ENCODE peak calls at places on chromosomes 5 and 9, in six cellular contexts. V, P, A, I, E and K are unnamed samples.

GRCh38 chr5:386432-387341 is 56.3 kb upstream of the EXOC3 start:
- DNase-seq in V (no peak), P (peak), A (no peak), I (no peak), E (peak), K (no peak)

GRCh38 chr9:121201045-121201737 is 478 bp downstream of the RAB14 start:
- DNase-seq in V (peak), P (peak), A (peak), I (no peak), E (peak), K (peak)

GRCh38 chr9:95738438-95738837 is 137.1 kb upstream of the ERCC6L2 start:
- DNase-seq in V (no peak), P (no peak), A (no peak), I (no peak), E (no peak), K (no peak)

GRCh38 chr9:137028281-137029057 is 432 bp upstream of the ABCA2 start:
- DNase-seq in V (peak), P (peak), A (peak), I (no peak), E (peak), K (peak)

GRCh38 chr5:135211791-135212190 is 177.8 kb upstream of the PITX1 start:
- DNase-seq in V (no peak), P (no peak), A (no peak), I (no peak), E (no peak), K (no peak)

GRCh38 chr9:81690251-81690851 is 1.0 kb upstream of the TLE1 start:
- DNase-seq in V (no peak), P (peak), A (no peak), I (no peak), E (no peak), K (peak)

GRCh38 chr9:128113526-128114325 is 13.8 kb downstream of the PTGES2 start:
- DNase-seq in V (no peak), P (peak), A (no peak), I (no peak), E (peak), K (peak)

GRCh38 chr9:109907400-109907799 is 127.4 kb downstream of the PALM2AKAP2 start:
- DNase-seq in V (no peak), P (no peak), A (no peak), I (no peak), E (no peak), K (no peak)

GRCh38 chr9:87337335-87338074 is 160.2 kb upstream of the DAPK1 start:
- DNase-seq in V (peak), P (no peak), A (no peak), I (peak), E (no peak), K (no peak)

GRCh38 chr9:112051812-112052211 is 123.3 kb downstream of the SUSD1 start:
- DNase-seq in V (no peak), P (no peak), A (no peak), I (peak), E (no peak), K (no peak)

GRCh38 chr5:114449836-114450515 is 88.1 kb downstream of the KCNN2 start:
- DNase-seq in V (peak), P (peak), A (peak), I (peak), E (peak), K (peak)

GRCh38 chr9:113580041-113580953 is 116.8 kb downstream of the RGS3 start:
- DNase-seq in V (no peak), P (peak), A (peak), I (no peak), E (peak), K (peak)

GRCh38 chr9:123043081-123043939 is 9.8 kb downstream of the GPR21 start:
- DNase-seq in V (no peak), P (no peak), A (no peak), I (no peak), E (no peak), K (no peak)

GRCh38 chr9:121700165-121700830 is 48.9 kb downstream of the DAB2IP start:
- DNase-seq in V (peak), P (peak), A (no peak), I (peak), E (peak), K (peak)

GRCh38 chr9:21933865-21934264 is 60.3 kb downstream of the CDKN2A start:
- DNase-seq in V (no peak), P (no peak), A (no peak), I (peak), E (no peak), K (no peak)

GRCh38 chr9:99109522-99109921 is 4.6 kb downstream of the TGFBR1 start:
- DNase-seq in V (no peak), P (no peak), A (peak), I (no peak), E (no peak), K (no peak)

GRCh38 chr5:133219296-133219695 is 167.5 kb downstream of the HSPA4 start:
- DNase-seq in V (no peak), P (no peak), A (no peak), I (no peak), E (no peak), K (no peak)

GRCh38 chr5:168706655-168707069 is 127.5 kb upstream of the PANK3 start:
- DNase-seq in V (peak), P (no peak), A (peak), I (peak), E (no peak), K (no peak)